ENCODE peak calls at places on chromosomes 5 and 9, in seven cellular contexts. N is tibial artery, K is mesothelial cell of epicardium, P is RWPE1, O is stomach, W is WTC11, E is thyroid gland. Z is an unnamed sample.

GRCh38 chr5:134647750-134648424 is 698 bp upstream of the SEC24A start:
- DNase-seq in K (no peak), E (no peak), P (peak), W (no peak), O (no peak), N (no peak), Z (peak)

GRCh38 chr9:122206118-122207046 is 22.4 kb downstream of the LHX6 start:
- DNase-seq in W (no peak), E (no peak), K (no peak), O (no peak), N (no peak), P (no peak), Z (no peak)

GRCh38 chr5:164252-164651 is 27.0 kb upstream of the LRRC14B start:
- DNase-seq in K (no peak), O (no peak), P (no peak), E (no peak), N (no peak), W (peak), Z (no peak)

GRCh38 chr9:16976427-16976826 is 106.0 kb upstream of the BNC2 start:
- DNase-seq in N (no peak), O (no peak), K (no peak), W (no peak), E (no peak), P (no peak), Z (no peak)

GRCh38 chr9:38423273-38423938 is 848 bp downstream of the IGFBPL1 start:
- DNase-seq in P (no peak), W (no peak), N (no peak), O (no peak), E (no peak), K (no peak), Z (no peak)

GRCh38 chr9:128160603-128160987 is 530 bp downstream of the BBLN start:
- DNase-seq in N (no peak), K (no peak), E (peak), P (peak), W (no peak), O (no peak), Z (peak)

GRCh38 chr9:94875300-94876063 is 149.0 kb downstream of the AOPEP start:
- DNase-seq in N (no peak), W (no peak), K (no peak), E (peak), O (no peak), P (no peak), Z (peak)

GRCh38 chr5:170338272-170338671 is 40.7 kb upstream of the LCP2 start:
- DNase-seq in E (no peak), O (no peak), W (no peak), P (no peak), N (no peak), K (no peak), Z (no peak)

GRCh38 chr9:126690431-126691051 is 76.8 kb downstream of the LMX1B start:
- DNase-seq in K (peak), W (peak), P (peak), N (no peak), E (peak), O (peak), Z (peak)

GRCh38 chr9:132855904-132856303 is 22.2 kb downstream of the AK8 start:
- DNase-seq in O (no peak), N (no peak), W (no peak), P (no peak), K (no peak), E (no peak), Z (no peak)

GRCh38 chr5:35938518-35939227 is at the start of gene CAPSL:
- DNase-seq in N (no peak), K (peak), P (peak), O (peak), W (peak), E (peak), Z (peak)

GRCh38 chr5:35939639-35940038 is 1.2 kb upstream of the CAPSL start:
- DNase-seq in N (no peak), K (no peak), O (no peak), P (no peak), E (no peak), W (no peak), Z (no peak)
- TF ChIP-seq CTCF in N (no peak), K (peak), O (no peak), P (no peak), E (no peak), W (no peak), Z (no peak)

DNA sequence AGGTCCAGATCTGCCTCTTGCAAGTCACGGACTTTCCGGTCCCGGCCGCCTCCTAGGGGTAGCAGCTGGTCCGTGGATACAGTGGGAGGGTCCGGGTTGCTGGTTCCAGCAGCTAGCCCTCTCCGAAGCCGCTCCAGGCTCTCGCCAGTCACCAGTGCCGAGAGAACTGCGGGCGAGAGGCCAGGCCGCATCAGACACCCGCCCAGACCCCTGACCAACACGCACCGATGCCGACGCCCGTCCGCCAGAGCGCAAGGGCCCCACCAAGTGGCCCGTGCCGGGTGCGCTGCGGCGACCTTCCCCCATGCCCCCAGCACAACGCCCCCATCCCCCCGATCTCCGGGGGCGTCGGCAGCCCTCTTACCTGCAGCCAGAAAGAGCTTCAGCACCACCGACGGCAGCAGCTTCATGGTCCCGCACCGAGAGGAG is 470 bp downstream of the HBEGF start:
- DNase-seq in P (peak), W (peak), E (peak), N (peak), K (peak), O (peak), Z (no peak)
- TF ChIP-seq CTCF in P (peak), W (no peak), E (peak), N (peak), K (no peak), O (peak), Z (peak)

DNA sequence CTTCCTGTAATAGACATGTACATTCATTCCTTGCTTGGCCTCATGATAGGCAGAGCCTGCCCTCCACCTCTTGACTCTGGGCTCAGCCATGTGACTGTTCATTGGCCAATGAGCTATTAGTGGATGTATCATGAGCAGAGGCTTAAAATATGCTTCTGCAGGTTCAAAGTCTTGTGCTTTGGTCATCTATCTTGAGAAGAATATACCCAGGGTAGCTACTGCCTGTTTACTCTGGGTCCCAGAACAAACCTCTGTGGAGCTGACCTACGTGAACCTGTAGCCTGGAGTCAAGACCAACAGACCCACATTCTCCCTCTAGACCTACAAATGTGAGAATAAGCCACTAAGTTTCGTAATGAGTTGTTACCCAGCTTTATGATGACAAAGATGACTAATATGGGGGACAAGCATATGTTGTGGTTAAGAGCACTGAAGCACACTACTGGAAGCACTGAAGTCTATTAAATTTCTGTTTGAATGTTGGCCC is 244.4 kb downstream of the MAST4 start:
- DNase-seq in P (no peak), O (no peak), K (no peak), W (no peak), N (no peak), E (no peak), Z (peak)
- TF ChIP-seq CTCF in P (no peak), O (no peak), K (no peak), W (no peak), N (no peak), E (no peak), Z (no peak)

DNA sequence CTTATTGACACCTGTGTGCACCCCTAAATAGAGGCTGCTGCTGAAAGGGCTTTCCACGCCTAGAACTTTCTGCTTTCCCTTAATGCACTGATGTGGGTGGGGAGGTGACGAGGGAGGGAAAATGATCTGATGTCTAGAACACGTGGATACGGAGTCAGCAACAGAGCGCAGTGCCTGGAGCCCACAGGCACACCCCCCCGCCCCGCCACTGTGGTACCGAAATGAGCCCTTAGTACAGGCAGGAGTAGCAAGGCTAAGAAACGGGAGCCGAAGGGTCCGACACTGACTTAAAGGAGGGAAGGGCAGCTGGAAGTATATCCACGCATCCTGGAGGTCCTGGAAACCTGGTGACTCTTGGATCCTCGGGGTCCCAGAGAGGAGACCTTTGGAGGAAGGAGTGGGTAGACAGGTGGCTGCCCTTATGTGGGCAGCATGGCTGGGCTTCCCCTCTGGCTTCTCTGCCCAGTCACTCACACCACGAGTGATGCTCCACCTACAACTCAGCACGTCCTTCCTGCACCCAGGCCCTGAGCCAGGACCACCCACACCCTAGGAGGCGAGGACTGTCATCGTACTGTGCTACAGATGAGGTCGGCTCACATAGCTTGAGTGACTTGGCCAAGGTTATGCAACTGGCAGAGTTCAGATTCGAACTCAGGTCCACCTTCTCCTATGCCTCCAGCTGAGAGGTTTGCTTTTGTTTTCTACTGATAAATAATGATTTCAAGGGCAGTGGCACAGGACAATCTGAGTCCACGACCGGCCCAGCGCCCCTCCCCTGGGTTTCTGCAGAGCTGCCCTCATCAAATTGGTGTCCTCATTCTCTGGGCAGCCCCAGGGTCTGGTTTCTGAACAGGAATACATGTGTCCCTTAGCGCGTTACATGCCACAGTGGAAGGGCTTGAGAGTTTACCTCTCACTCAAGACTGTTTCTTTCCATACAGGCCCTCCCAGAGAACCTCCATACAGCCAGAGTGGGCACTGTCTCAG is 4.7 kb upstream of the VAV2 start:
- DNase-seq in K (no peak), P (no peak), O (no peak), W (no peak), E (no peak), N (no peak), Z (no peak)
- TF ChIP-seq CTCF in K (no peak), P (no peak), O (no peak), W (no peak), E (no peak), N (no peak), Z (no peak)

GRCh38 chr5:141084487-141084989 is 9.9 kb upstream of the PCDHB2 start:
- DNase-seq in N (no peak), E (peak), P (peak), K (no peak), O (no peak), W (peak), Z (no peak)
- TF ChIP-seq CTCF in N (peak), E (peak), P (peak), K (peak), O (peak), W (no peak), Z (peak)

DNA sequence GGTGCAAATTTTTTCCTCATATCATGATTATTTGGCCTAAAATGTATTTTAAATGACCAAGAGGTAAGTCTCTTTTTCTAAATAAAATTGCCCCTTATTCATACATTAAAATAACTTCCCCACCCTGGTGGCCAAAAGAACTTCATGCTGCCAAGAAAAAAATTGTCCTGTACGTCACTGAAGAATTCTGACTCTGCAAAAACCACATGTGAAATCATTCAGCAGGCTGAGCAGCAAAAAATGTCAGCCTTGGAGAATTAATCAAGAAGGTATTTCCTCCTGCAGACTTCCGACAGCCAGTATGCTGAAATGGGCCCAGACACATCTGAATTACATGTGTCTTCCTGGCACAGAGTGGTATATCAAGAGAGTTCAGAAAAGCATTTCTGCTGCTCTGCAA is 94.6 kb upstream of the HMHB1 start:
- DNase-seq in W (no peak), P (peak), N (no peak), K (no peak), O (no peak), E (no peak), Z (no peak)
- TF ChIP-seq CTCF in W (no peak), P (no peak), N (no peak), K (peak), O (no peak), E (no peak), Z (no peak)

GRCh38 chr5:105696440-105696839 is 1974.3 kb downstream of the EFNA5 start:
- DNase-seq in W (no peak), O (no peak), E (no peak), P (no peak), N (no peak), K (no peak), Z (no peak)

DNA sequence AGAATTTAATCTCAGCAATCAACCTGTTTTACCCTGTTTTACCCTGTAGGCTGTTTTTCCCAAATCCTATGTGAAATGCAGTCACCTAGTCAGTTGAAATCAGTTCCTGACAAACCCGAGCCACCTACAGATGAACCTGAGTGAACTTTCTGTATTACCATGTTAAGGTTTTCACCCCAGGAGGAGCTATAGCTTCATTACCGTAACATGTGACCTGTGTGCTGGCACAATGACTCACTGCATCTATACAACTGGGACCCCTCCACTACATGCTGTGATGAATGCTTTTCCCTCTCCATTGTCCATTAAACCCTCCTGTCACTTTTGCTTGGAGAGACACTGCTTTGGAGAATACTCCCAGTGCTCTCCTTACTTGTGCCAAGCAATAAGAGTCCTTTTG is 1974.8 kb downstream of the EFNA5 start:
- DNase-seq in W (no peak), P (no peak), N (no peak), K (no peak), E (no peak), O (no peak), Z (no peak)
- TF ChIP-seq CTCF in W (no peak), P (no peak), N (no peak), K (no peak), E (no peak), O (no peak), Z (no peak)

Z was measured in GM13977.